ENCODE peak calls at places on chromosomes 13 and 19, in eight cellular contexts. Y is GM03348; D is T-helper 1 cell; C is activated naive CD4-positive, alpha-beta T cell treated with anti-CD3 and anti-CD28 coated beads, Interleukin-2, amount 10 ng/mL, durations not matched to agents 7 days and 5 days; A is NCI-H774; R is astrocyte of the cerebellum; E is left kidney; S is fibroblast of lung. Z is an unnamed sample.

GRCh38 chr19:53982611-53983010 is 8.8 kb upstream of the CACNG6 start:
- DNase-seq in D (no peak), S (peak; percentile 24), C (peak; percentile 28), A (no peak), Y (peak; percentile 50), E (peak; percentile 75), R (no peak), Z (no peak)

GRCh38 chr13:78596701-78597550 is 6.4 kb downstream of the POU4F1 start:
- DNase-seq in A (no peak), S (no peak), C (no peak), E (peak; percentile 36), R (no peak), D (no peak), Y (no peak), Z (no peak)

GRCh38 chr19:17380426-17381138 is 3.4 kb upstream of the PLVAP start:
- DNase-seq in C (no peak), R (no peak), A (no peak), D (no peak), S (no peak), E (no peak), Y (no peak), Z (no peak)

GRCh38 chr13:60838581-60838980 is 441.6 kb downstream of the TDRD3 start:
- DNase-seq in A (no peak), R (no peak), E (peak; percentile 98), Y (no peak), S (peak; percentile 3), C (no peak), D (no peak), Z (no peak)

GRCh38 chr13:43003010-43003409 is 11.0 kb upstream of the EPSTI1 start:
- DNase-seq in R (no peak), E (no peak), S (peak; percentile 53), D (no peak), Y (no peak), C (no peak), A (no peak), Z (no peak)

GRCh38 chr13:28313579-28313978 is 175.2 kb downstream of the PAN3 start:
- DNase-seq in A (no peak), C (peak; percentile 54), S (peak; percentile 13), E (no peak), R (no peak), Y (peak; percentile 49), D (no peak), Z (no peak)

GRCh38 chr19:920051-920857 is 3.1 kb downstream of the KISS1R start:
- DNase-seq in C (peak; percentile 73), R (no peak), D (peak; percentile 60), A (peak; percentile 61), S (no peak), E (peak; percentile 58), Y (no peak), Z (no peak)

GRCh38 chr13:112902669-112903068 is 66.3 kb upstream of the MCF2L start:
- DNase-seq in D (no peak), C (no peak), E (no peak), R (no peak), A (no peak), Y (no peak), S (no peak), Z (no peak)

GRCh38 chr13:62502606-62503005 is 1087.0 kb upstream of the PCDH20 start:
- DNase-seq in D (no peak), Y (no peak), A (no peak), R (no peak), E (no peak), S (no peak), C (no peak), Z (no peak)

GRCh38 chr13:77544365-77544764 is 8.9 kb downstream of the SCEL start:
- DNase-seq in E (peak; percentile 38), A (no peak), D (no peak), C (no peak), R (peak; percentile 48), Y (no peak), S (peak; percentile 70), Z (no peak)

GRCh38 chr13:110233181-110233641 is 73.7 kb downstream of the COL4A1 start:
- DNase-seq in Y (peak; percentile 63), C (no peak), E (no peak), S (peak; percentile 65), D (no peak), A (no peak), R (peak; percentile 33), Z (no peak)

GRCh38 chr13:110993788-110994187 is 78.9 kb upstream of the ANKRD10 start:
- DNase-seq in A (no peak), E (peak; percentile 4), D (no peak), S (no peak), C (no peak), Y (no peak), R (no peak), Z (no peak)

GRCh38 chr13:43573361-43573740 is 213.4 kb downstream of the ENOX1 start:
- DNase-seq in S (peak; percentile 63), Y (no peak), D (no peak), A (no peak), C (no peak), E (peak; percentile 51), R (peak; percentile 4), Z (no peak)

GRCh38 chr19:33863436-33863835 is 66.8 kb downstream of the KCTD15 start:
- DNase-seq in E (no peak), S (no peak), D (no peak), R (no peak), C (no peak), Y (no peak), A (no peak), Z (no peak)

GRCh38 chr19:30391554-30392551 is 19.7 kb downstream of the ZNF536 start:
- DNase-seq in R (peak; percentile 67), E (peak; percentile 60), Y (peak; percentile 33), S (peak; percentile 12), C (no peak), A (no peak), D (no peak), Z (no peak)

GRCh38 chr19:22606212-22606553 is 27.9 kb upstream of the ZNF492 start:
- DNase-seq in R (no peak), E (no peak), Y (no peak), A (no peak), S (no peak), D (no peak), C (no peak), Z (no peak)

GRCh38 chr13:20128459-20128927 is 32.4 kb downstream of the GJA3 start:
- DNase-seq in D (no peak), C (no peak), A (no peak), Y (no peak), R (no peak), S (no peak), E (peak; percentile 62), Z (no peak)

GRCh38 chr13:97307544-97307881 is 85.4 kb downstream of the MBNL2 start:
- DNase-seq in S (no peak), Y (no peak), R (no peak), C (no peak), E (no peak), A (no peak), D (no peak), Z (no peak)

GRCh38 chr13:109249780-109250528 is 536.4 kb downstream of the IRS2 start:
- DNase-seq in E (no peak), S (no peak), A (no peak), D (no peak), C (no peak), R (no peak), Y (no peak), Z (no peak)

GRCh38 chr19:7636691-7637373 is at the start of gene STXBP2:
- DNase-seq in A (peak; percentile 86), E (peak; percentile 87), C (peak; percentile 94), R (no peak), D (peak; percentile 92), Y (no peak), S (no peak), Z (peak; percentile 28)

GRCh38 chr19:2084993-2085720 is 11.0 kb downstream of the MOB3A start:
- DNase-seq in D (peak; percentile 90), C (peak; percentile 97), S (peak; percentile 46), R (no peak), A (no peak), E (peak; percentile 65), Y (no peak), Z (peak; percentile 82)

GRCh38 chr13:98363326-98363725 is 186.3 kb upstream of the RNF113B start:
- DNase-seq in S (no peak), Y (no peak), C (no peak), R (no peak), D (no peak), A (no peak), E (no peak), Z (no peak)

GRCh38 chr19:52520013-52520412 is 7.5 kb upstream of the ZNF808 start:
- DNase-seq in C (no peak), S (no peak), R (no peak), A (no peak), E (peak; percentile 34), Y (no peak), D (no peak), Z (no peak)

GRCh38 chr19:14066139-14066538 is 4.3 kb upstream of the PALM3 start:
- DNase-seq in A (no peak), D (no peak), E (no peak), S (no peak), C (no peak), Y (no peak), R (no peak), Z (no peak)

GRCh38 chr19:41298327-41298964 is 11.5 kb upstream of the CCDC97 start:
- DNase-seq in R (peak; percentile 82), A (no peak), D (no peak), Y (peak; percentile 80), S (peak; percentile 77), C (no peak), E (peak; percentile 63), Z (peak; percentile 44)

GRCh38 chr13:98839826-98840769 is 87.6 kb upstream of the SLC15A1 start:
- DNase-seq in A (peak; percentile 26), Y (peak; percentile 84), R (peak; percentile 68), S (peak; percentile 70), D (no peak), E (peak; percentile 87), C (peak; percentile 53), Z (peak; percentile 57)

GRCh38 chr13:105196052-105196451 is 1339.4 kb downstream of the EFNB2 start:
- DNase-seq in R (peak; percentile 43), Y (no peak), C (no peak), S (peak; percentile 94), A (no peak), D (no peak), E (peak; percentile 30), Z (peak; percentile 43)

GRCh38 chr13:30584332-30584731 is 33.4 kb upstream of the USPL1 start:
- DNase-seq in R (no peak), E (no peak), D (no peak), Y (no peak), A (no peak), C (no peak), S (no peak), Z (no peak)

GRCh38 chr13:29435125-29435911 is 160.2 kb downstream of the SLC7A1 start:
- DNase-seq in E (peak; percentile 44), R (peak; percentile 79), S (peak; percentile 96), C (no peak), A (no peak), D (no peak), Y (peak; percentile 83), Z (no peak)

GRCh38 chr13:113273856-113274590 is 23.0 kb upstream of the LAMP1 start:
- DNase-seq in A (no peak), E (peak; percentile 14), R (no peak), D (no peak), Y (peak; percentile 50), C (no peak), S (peak; percentile 88), Z (peak; percentile 82)

GRCh38 chr19:7149956-7150705 is 80.6 kb downstream of the ZNF557 start:
- DNase-seq in D (no peak), E (no peak), Y (no peak), R (no peak), C (no peak), A (no peak), S (no peak), Z (no peak)